ENCODE peak calls at places on chromosomes 13 and 19, in six cellular contexts. H, U, T, A, J and I are unnamed samples.

GRCh38 chr19:46678110-46678732 is 17.2 kb upstream of the DACT3 start:
- DNase-seq in U (no peak), T (peak; percentile 49), A (no peak), J (no peak), H (no peak), I (peak; percentile 48)

GRCh38 chr19:7914598-7915045 is at the start of gene TGFBR3L:
- DNase-seq in U (peak; percentile 68), J (peak; percentile 68), T (no peak), A (no peak), H (no peak), I (peak; percentile 15)

GRCh38 chr13:108083056-108083455 is 132.3 kb downstream of the LIG4 start:
- DNase-seq in H (peak; percentile 54), J (no peak), T (no peak), A (no peak), U (no peak), I (no peak)

GRCh38 chr13:47413112-47413511 is 516.3 kb upstream of the HTR2A start:
- DNase-seq in A (no peak), J (no peak), U (no peak), T (no peak), H (no peak), I (no peak)

GRCh38 chr19:3387645-3388589 is 21.5 kb downstream of the NFIC start:
- DNase-seq in H (peak; percentile 50), T (no peak), U (peak; percentile 89), A (peak; percentile 85), J (peak; percentile 98), I (peak; percentile 98)

GRCh38 chr19:11238781-11239376 is 540 bp upstream of the ANGPTL8 start:
- DNase-seq in H (no peak), J (peak; percentile 66), A (no peak), U (no peak), T (no peak), I (no peak)

GRCh38 chr19:21610787-21611186 is 105.4 kb downstream of the ZNF429 start:
- DNase-seq in H (no peak), A (no peak), U (no peak), T (no peak), J (no peak), I (no peak)

GRCh38 chr13:21014139-21014665 is 47.2 kb downstream of the LATS2 start:
- DNase-seq in J (peak; percentile 49), A (peak; percentile 18), U (no peak), H (no peak), T (no peak), I (peak; percentile 32)

GRCh38 chr13:84683448-84683847 is 801.2 kb upstream of the SLITRK1 start:
- DNase-seq in A (no peak), H (no peak), T (no peak), U (no peak), J (no peak), I (no peak)

GRCh38 chr19:47445937-47446402 is 25.7 kb downstream of the SLC8A2 start:
- DNase-seq in A (no peak), H (no peak), U (peak; percentile 63), T (peak; percentile 61), J (peak; percentile 54), I (peak; percentile 59)

GRCh38 chr13:32852568-32852967 is 163.7 kb upstream of the KL start:
- DNase-seq in T (no peak), J (no peak), U (no peak), A (no peak), H (no peak), I (no peak)

GRCh38 chr19:1239420-1239795 is 1.6 kb upstream of the CBARP start:
- DNase-seq in H (no peak), J (no peak), A (no peak), U (no peak), T (no peak), I (no peak)

GRCh38 chr19:1240925-1241324 is 626 bp upstream of the ATP5F1D start:
- DNase-seq in H (no peak), T (no peak), U (no peak), J (no peak), A (no peak), I (peak; percentile 43)

GRCh38 chr19:1241417-1242095 is at the start of gene ATP5F1D:
- DNase-seq in H (peak; percentile 91), U (peak; percentile 98), J (peak; percentile 96), A (peak; percentile 90), T (peak; percentile 85), I (peak; percentile 93)

GRCh38 chr19:1238373-1239303 is 833 bp upstream of the CBARP start:
- DNase-seq in H (no peak), U (no peak), A (no peak), T (no peak), J (no peak), I (no peak)

DNA sequence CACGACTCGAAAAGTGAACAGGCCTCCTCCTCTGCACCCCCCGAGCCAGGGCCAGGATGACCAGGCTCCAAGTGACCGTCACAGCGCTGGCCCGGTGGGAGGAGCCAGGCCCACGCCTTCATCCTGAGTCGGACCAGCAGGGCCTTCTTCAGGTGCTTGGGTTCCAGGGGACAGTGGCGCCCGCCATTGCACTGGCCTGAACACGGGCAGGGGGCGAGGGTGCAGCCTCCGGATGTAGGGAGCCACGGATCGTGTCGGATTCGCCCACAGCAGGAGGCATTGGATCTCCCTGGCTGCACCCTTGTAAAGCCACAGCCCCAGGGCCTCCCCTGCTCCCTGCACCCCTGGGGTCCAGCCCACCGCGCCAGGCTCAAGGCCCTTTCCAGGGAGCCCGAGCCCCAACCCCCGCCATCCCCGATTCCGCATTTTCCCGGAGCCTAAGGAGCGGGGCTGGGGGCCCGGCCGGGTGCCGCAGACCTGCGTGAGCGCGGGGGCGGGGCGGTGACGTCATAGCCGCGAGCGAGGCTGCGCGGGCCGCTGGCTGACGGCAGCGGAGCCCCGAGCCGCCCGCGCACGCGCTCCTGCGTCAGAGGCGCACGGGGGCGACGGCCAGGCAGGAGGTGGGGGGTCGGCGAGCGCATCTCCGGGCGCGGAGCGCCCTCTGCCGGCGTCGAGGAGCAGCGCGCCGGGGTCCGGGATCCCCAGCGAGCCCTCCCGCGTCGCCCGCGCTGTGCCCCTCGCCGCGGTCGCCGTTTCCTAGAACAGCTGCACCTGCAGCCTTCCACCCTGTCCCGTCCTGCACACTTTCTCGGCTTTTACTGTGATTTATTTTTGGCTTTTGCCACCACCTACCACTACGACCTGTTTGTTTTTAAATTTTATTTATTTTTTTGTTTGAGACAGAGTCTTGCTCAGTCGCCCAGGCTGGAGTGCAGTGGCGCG is 1.5 kb upstream of the ATP5F1D start:
- DNase-seq in J (peak; percentile 86), H (peak; percentile 70), T (peak; percentile 91), U (peak; percentile 95), A (peak; percentile 81), I (peak; percentile 73)
- H3K27ac ChIP-seq in J (peak overlapping the region; percentile 44), H (no peak overlapping the region), T (peak overlapping the region; percentile 48), U (peak overlapping the region; percentile 91), A (peak overlapping the region; percentile 99), I (peak overlapping the region; percentile 66)

GRCh38 chr19:4711211-4711610 is 12.4 kb downstream of the DPP9 start:
- DNase-seq in A (no peak), H (no peak), J (no peak), U (no peak), T (no peak), I (no peak)

GRCh38 chr19:4707322-4707721 is 16.3 kb downstream of the DPP9 start:
- DNase-seq in H (no peak), J (no peak), T (no peak), U (no peak), A (no peak), I (no peak)

GRCh38 chr19:4710281-4710600 is 13.4 kb downstream of the DPP9 start:
- DNase-seq in U (no peak), A (no peak), H (no peak), J (no peak), T (no peak), I (no peak)

GRCh38 chr19:4707956-4708650 is 15.5 kb downstream of the DPP9 start:
- DNase-seq in T (no peak), J (peak; percentile 89), U (no peak), H (peak; percentile 24), A (no peak), I (no peak)

DNA sequence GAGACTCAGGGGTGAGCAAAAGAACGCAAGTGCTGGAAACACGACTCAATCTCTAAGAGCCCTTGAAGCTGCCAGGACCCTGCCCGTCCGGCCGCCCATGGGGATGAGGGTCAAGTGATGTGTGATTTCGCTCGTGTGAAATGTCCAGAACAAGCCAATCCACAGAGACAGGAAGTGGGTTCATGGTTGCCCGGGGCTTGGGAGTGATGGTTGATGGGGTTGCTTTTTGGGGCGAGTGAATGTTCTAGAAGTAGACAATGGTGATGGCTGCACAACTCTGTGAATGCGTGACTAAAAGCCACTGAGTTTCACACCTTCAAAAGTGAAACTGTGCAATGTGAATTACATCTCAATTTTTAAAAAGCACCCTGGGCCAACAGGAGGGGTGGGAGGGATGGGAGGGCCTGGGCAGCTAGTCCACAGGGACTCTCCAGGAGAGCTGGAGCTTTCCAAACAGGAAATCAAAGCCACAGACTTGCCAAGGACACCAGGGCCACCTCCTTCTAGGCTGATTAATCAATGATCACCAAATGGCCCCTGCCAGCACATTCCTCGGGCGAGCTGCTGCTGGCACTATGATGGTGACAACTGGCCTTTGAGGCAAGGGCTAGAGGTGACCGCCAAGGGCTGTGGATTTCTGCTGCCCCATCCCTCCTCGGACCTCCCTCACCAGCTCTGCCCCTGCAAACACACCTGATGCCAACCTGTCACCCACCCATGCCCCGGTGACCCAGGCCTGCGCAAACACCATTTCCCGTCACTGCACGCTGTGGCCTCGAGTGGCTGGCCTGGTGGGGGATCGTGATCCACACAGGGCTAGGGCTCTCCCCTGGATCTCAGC is 14.0 kb downstream of the DPP9 start:
- DNase-seq in U (no peak), A (no peak), H (no peak), T (no peak), J (peak; percentile 91), I (no peak)
- H3K27ac ChIP-seq in U (peak overlapping the region; percentile 54), A (peak overlapping the region; percentile 42), H (peak overlapping the region; percentile 65), T (no peak overlapping the region), J (peak overlapping the region; percentile 88), I (peak overlapping the region; percentile 79)

DNA sequence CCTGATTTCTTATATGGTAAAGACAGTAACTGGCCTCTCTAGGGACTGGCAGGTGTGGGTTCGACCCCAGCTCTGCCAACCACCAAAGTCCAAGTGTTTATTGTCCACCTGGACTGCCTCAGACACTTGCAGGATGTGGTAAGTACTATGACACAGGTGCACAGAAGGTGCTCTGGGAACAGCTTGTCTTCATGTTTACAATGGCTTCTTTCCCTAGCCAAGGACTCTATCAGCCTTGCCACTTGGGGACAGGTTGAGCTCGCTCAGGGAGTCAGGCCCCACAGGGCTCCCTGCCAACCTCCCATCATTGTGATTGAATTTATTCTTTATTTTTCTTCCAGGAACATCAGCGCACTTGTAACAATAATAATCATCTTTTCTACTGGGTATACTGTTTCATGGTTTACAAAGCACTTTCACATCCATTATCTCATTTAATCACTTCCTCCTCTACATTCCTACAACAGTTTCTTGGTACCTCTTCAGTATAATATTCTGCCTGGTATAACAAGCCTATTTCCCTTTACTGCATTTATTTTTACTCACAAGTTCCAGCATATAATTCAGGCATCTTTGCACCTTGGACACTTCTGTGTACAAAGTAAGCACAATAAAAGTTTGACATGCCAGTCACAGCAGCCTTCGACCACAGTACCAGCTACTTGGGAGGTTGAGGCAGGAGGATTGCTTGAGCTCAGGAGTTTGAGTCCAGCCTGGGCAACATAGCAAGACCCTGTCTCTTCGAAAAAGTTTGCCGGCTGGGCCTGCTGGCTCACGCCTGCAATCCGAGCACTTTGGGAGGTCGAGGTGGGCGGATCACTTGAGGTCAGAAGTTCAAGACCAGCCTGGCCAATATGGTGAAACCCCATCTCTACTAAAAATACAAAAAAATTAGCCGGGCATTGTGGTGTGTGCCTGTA is 24.2 kb upstream of the GATAD2A start:
- DNase-seq in J (no peak), T (no peak), H (no peak), U (no peak), A (no peak), I (no peak)
- H3K27ac ChIP-seq in J (no peak overlapping the region), T (no peak overlapping the region), H (no peak overlapping the region), U (no peak overlapping the region), A (no peak overlapping the region), I (no peak overlapping the region)

DNA sequence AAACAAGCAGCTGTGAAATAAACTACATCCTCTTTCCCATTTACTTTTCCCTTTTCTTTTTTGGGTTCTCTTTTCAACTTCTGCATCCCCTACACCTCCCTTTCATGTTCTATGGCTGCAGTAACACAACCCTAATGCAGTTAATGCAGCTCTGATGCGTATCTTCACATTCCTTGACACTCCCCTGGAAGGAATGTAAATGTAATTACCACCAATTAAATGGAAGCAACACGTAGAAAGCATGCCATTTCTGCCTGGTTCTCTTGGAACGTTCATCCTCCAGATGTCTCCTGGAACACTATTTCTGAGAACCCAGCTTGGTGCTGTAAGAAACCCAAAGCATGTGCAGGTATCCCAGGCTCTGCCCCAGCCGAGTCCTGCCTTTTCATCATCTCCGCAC is 166.8 kb upstream of the FREM2 start:
- DNase-seq in H (no peak), U (no peak), A (no peak), T (no peak), J (no peak), I (no peak)
- H3K27ac ChIP-seq in H (no peak overlapping the region), U (no peak overlapping the region), A (no peak overlapping the region), T (no peak overlapping the region), J (no peak overlapping the region), I (no peak overlapping the region)